ENCODE peak calls at places on chromosomes 13 and 19, in ten cellular contexts. K is A549, T is Peyer's patch, M is uterus, S is heart left ventricle, U is suprapubic skin, H is stomach, Y is lower leg skin, R is transverse colon, L is NB4. B is an unnamed sample.

GRCh38 chr19:52896431-52897148 is 845 bp downstream of the ZNF320 start:
- DNase-seq in K (no peak), T (no peak), M (peak), S (peak), U (no peak), H (peak), Y (peak), R (peak), L (no peak), B (no peak)

GRCh38 chr19:41367848-41368301 is 3.9 kb upstream of the B9D2 start:
- DNase-seq in K (peak), T (no peak), M (no peak), S (no peak), U (no peak), H (no peak), Y (no peak), R (no peak), L (peak), B (no peak)

GRCh38 chr13:98118865-98119264 is 24.0 kb upstream of the FARP1 start:
- DNase-seq in K (no peak), T (no peak), M (no peak), S (no peak), U (no peak), H (no peak), Y (no peak), R (no peak), L (no peak), B (no peak)

GRCh38 chr13:112756967-112757758 is 67.3 kb downstream of the ATP11A start:
- DNase-seq in K (no peak), T (no peak), M (no peak), S (no peak), U (no peak), H (no peak), Y (no peak), R (no peak), L (no peak), B (peak)

GRCh38 chr19:1259206-1259872 is 9.8 kb upstream of the CIRBP start:
- DNase-seq in K (peak), T (peak), M (peak), S (peak), U (no peak), H (peak), Y (no peak), R (peak), L (peak), B (peak)

GRCh38 chr13:30119476-30119875 is 187.9 kb downstream of the KATNAL1 start:
- DNase-seq in K (no peak), T (no peak), M (peak), S (no peak), U (no peak), H (no peak), Y (no peak), R (peak), L (peak), B (no peak)

GRCh38 chr19:21474671-21475181 is 30.7 kb upstream of the ZNF429 start:
- DNase-seq in K (no peak), T (peak), M (peak), S (peak), U (peak), H (peak), Y (no peak), R (peak), L (no peak), B (peak)

GRCh38 chr19:33580645-33581037 is 41.1 kb upstream of the CHST8 start:
- DNase-seq in K (no peak), T (no peak), M (no peak), S (no peak), U (no peak), H (no peak), Y (no peak), R (no peak), L (no peak), B (no peak)

GRCh38 chr19:10706990-10707389 is 5.8 kb downstream of the QTRT1 start:
- DNase-seq in K (no peak), T (no peak), M (no peak), S (no peak), U (no peak), H (no peak), Y (no peak), R (no peak), L (no peak), B (no peak)

GRCh38 chr13:27744861-27745260 is 47.4 kb upstream of the GSX1 start:
- DNase-seq in K (no peak), T (no peak), M (no peak), S (no peak), U (no peak), H (no peak), Y (no peak), R (no peak), L (no peak), B (no peak)

GRCh38 chr19:7850429-7850819 is 20.4 kb downstream of the EVI5L start:
- DNase-seq in K (no peak), T (no peak), M (no peak), S (peak), U (no peak), H (no peak), Y (no peak), R (no peak), L (no peak), B (no peak)

GRCh38 chr13:67084066-67084465 is 146.1 kb downstream of the PCDH9 start:
- DNase-seq in K (no peak), T (no peak), M (no peak), S (no peak), U (no peak), H (no peak), Y (no peak), R (no peak), L (no peak), B (no peak)

GRCh38 chr19:30328096-30328495 is 44.1 kb upstream of the ZNF536 start:
- DNase-seq in K (no peak), T (no peak), M (no peak), S (no peak), U (no peak), H (no peak), Y (no peak), R (no peak), L (no peak), B (peak)

GRCh38 chr19:46954502-46955004 is 65.1 kb upstream of the NPAS1 start:
- DNase-seq in K (no peak), T (no peak), M (no peak), S (no peak), U (no peak), H (no peak), Y (no peak), R (no peak), L (no peak), B (no peak)

GRCh38 chr19:19595171-19595701 is 23.3 kb downstream of the PBX4 start:
- DNase-seq in K (no peak), T (no peak), M (no peak), S (no peak), U (no peak), H (peak), Y (peak), R (no peak), L (peak), B (no peak)

GRCh38 chr19:55132453-55133129 is 15.2 kb upstream of the PPP1R12C start:
- DNase-seq in K (no peak), T (no peak), M (no peak), S (no peak), U (no peak), H (no peak), Y (no peak), R (no peak), L (peak), B (no peak)

GRCh38 chr13:51785592-51786424 is 18.2 kb downstream of the DHRS12 start:
- DNase-seq in K (no peak), T (no peak), M (peak), S (peak), U (no peak), H (peak), Y (no peak), R (no peak), L (peak), B (no peak)

GRCh38 chr19:10230155-10230903 is 802 bp downstream of the S1PR2 start:
- DNase-seq in K (no peak), T (peak), M (peak), S (peak), U (peak), H (peak), Y (peak), R (peak), L (peak), B (peak)

GRCh38 chr13:44617648-44618047 is 41.5 kb upstream of the TSC22D1 start:
- DNase-seq in K (no peak), T (no peak), M (no peak), S (no peak), U (no peak), H (no peak), Y (no peak), R (no peak), L (no peak), B (no peak)

GRCh38 chr19:55091955-55092354 is 16.3 kb downstream of the EPS8L1 start:
- DNase-seq in K (no peak), T (no peak), M (no peak), S (peak), U (no peak), H (no peak), Y (no peak), R (no peak), L (no peak), B (peak)

GRCh38 chr13:33761744-33762143 is 56.2 kb upstream of the RFC3 start:
- DNase-seq in K (peak), T (no peak), M (no peak), S (no peak), U (no peak), H (no peak), Y (no peak), R (no peak), L (no peak), B (no peak)

GRCh38 chr13:59425211-59425721 is 738.5 kb downstream of the DIAPH3 start:
- DNase-seq in K (no peak), T (no peak), M (no peak), S (no peak), U (no peak), H (no peak), Y (no peak), R (no peak), L (no peak), B (no peak)

GRCh38 chr13:44364019-44364418 is 9.6 kb upstream of the SERP2 start:
- DNase-seq in K (no peak), T (no peak), M (no peak), S (peak), U (no peak), H (no peak), Y (no peak), R (no peak), L (no peak), B (no peak)

GRCh38 chr13:106593131-106593530 is 25.2 kb upstream of the ARGLU1 start:
- DNase-seq in K (no peak), T (no peak), M (no peak), S (no peak), U (no peak), H (no peak), Y (no peak), R (no peak), L (peak), B (no peak)

GRCh38 chr13:38763446-38764381 is 76.8 kb downstream of the FREM2 start:
- DNase-seq in K (peak), T (no peak), M (no peak), S (no peak), U (no peak), H (no peak), Y (no peak), R (no peak), L (peak), B (peak)

GRCh38 chr19:5718032-5718578 is 1.8 kb downstream of the LONP1 start:
- DNase-seq in K (no peak), T (no peak), M (no peak), S (no peak), U (no peak), H (no peak), Y (no peak), R (no peak), L (peak), B (no peak)

GRCh38 chr13:37679043-37679442 is 80.5 kb upstream of the POSTN start:
- DNase-seq in K (no peak), T (no peak), M (no peak), S (no peak), U (no peak), H (no peak), Y (no peak), R (no peak), L (no peak), B (no peak)

GRCh38 chr19:1715540-1715939 is 37.8 kb upstream of the ONECUT3 start:
- DNase-seq in K (no peak), T (no peak), M (no peak), S (no peak), U (no peak), H (no peak), Y (no peak), R (no peak), L (no peak), B (no peak)

GRCh38 chr19:29831686-29832085 is 19.9 kb downstream of the CCNE1 start:
- DNase-seq in K (no peak), T (no peak), M (no peak), S (no peak), U (peak), H (no peak), Y (no peak), R (no peak), L (no peak), B (no peak)

GRCh38 chr13:99056381-99057014 is 78.6 kb upstream of the DOCK9 start:
- DNase-seq in K (peak), T (no peak), M (no peak), S (no peak), U (no peak), H (no peak), Y (no peak), R (no peak), L (no peak), B (no peak)

GRCh38 chr13:73421310-73421912 is 362.6 kb downstream of the KLF5 start:
- DNase-seq in K (no peak), T (no peak), M (no peak), S (no peak), U (no peak), H (peak), Y (no peak), R (peak), L (no peak), B (no peak)

GRCh38 chr13:74586839-74587238 is 452.6 kb upstream of the KLF12 start:
- DNase-seq in K (no peak), T (no peak), M (no peak), S (no peak), U (no peak), H (no peak), Y (no peak), R (no peak), L (no peak), B (no peak)

GRCh38 chr13:50459046-50459445 is 384.4 kb downstream of the DLEU7 start:
- DNase-seq in K (no peak), T (no peak), M (no peak), S (no peak), U (no peak), H (no peak), Y (no peak), R (no peak), L (no peak), B (no peak)
- TF ChIP-seq POLR2A in K (no peak), T (no peak), M (no peak), S (no peak), U (no peak), H (no peak), Y (no peak), R (no peak), L (no peak), B (no peak)

GRCh38 chr13:40082644-40083043 is 427.2 kb downstream of the COG6 start:
- DNase-seq in K (no peak), T (no peak), M (no peak), S (no peak), U (no peak), H (no peak), Y (no peak), R (no peak), L (no peak), B (no peak)
- TF ChIP-seq POLR2A in K (no peak), T (no peak), M (no peak), S (no peak), U (no peak), H (no peak), Y (no peak), R (no peak), L (no peak), B (no peak)

GRCh38 chr19:4059931-4060620 is 6.6 kb downstream of the ZBTB7A start:
- DNase-seq in K (no peak), T (peak), M (peak), S (peak), U (peak), H (peak), Y (peak), R (peak), L (peak), B (peak)

GRCh38 chr19:4057913-4058695 is 8.6 kb downstream of the ZBTB7A start:
- DNase-seq in K (peak), T (no peak), M (peak), S (peak), U (peak), H (peak), Y (peak), R (peak), L (peak), B (peak)

GRCh38 chr19:4060621-4061177 is 6.0 kb downstream of the ZBTB7A start:
- DNase-seq in K (no peak), T (no peak), M (no peak), S (peak), U (no peak), H (no peak), Y (no peak), R (peak), L (no peak), B (no peak)

GRCh38 chr19:4059493-4059880 is 7.2 kb downstream of the ZBTB7A start:
- DNase-seq in K (no peak), T (no peak), M (no peak), S (peak), U (no peak), H (peak), Y (no peak), R (peak), L (no peak), B (no peak)

GRCh38 chr19:4058696-4059492 is 7.8 kb downstream of the ZBTB7A start:
- DNase-seq in K (no peak), T (no peak), M (no peak), S (peak), U (no peak), H (no peak), Y (no peak), R (peak), L (no peak), B (no peak)
- TF ChIP-seq POLR2A in K (no peak), T (no peak), M (no peak), S (no peak), U (no peak), H (no peak), Y (no peak), R (no peak), L (no peak), B (peak)

GRCh38 chr19:50720921-50721291 is 1.3 kb upstream of the SHANK1 start:
- DNase-seq in K (no peak), T (no peak), M (no peak), S (no peak), U (no peak), H (no peak), Y (no peak), R (no peak), L (peak), B (no peak)
- TF ChIP-seq POLR2A in K (no peak), T (no peak), M (no peak), S (no peak), U (no peak), H (no peak), Y (no peak), R (no peak), L (no peak), B (no peak)

DNA sequence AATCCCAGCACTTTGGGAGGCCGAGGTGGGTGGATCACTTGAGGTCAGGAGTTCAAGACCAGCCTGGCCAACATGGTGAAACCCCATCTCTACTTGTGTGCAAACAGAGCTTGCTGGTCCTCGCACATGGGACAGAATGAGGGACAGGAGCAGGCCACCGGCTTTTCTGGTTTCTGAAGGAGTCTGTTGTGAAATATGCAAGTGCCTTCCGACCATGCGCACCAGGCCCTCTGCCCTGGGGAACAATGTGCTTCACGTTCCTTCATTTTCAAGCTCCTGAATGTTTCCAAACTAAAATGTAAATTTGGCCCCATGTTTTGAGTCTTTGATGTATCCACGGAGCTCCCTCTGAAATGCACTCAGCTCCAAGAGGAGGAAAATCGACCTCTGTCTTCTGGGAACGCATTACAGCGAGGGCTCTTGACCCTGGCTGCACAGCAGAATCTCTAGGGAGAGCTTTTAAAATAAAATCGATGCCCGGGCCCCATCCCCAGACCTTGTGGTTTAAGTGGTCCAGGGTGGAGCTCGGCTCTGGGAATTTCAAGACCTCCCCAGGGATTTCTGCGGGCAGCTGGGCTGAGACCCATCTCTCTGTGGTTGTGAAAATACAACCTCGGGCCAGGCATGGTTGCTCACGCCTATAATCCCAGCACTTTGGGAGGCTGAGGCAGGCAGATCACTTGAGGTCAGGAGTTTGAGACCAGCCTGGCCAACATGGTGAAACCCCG is 9.3 kb upstream of the ACP4 start:
- DNase-seq in K (no peak), T (no peak), M (no peak), S (no peak), U (no peak), H (no peak), Y (no peak), R (no peak), L (peak), B (no peak)
- TF ChIP-seq POLR2A in K (no peak), T (no peak), M (no peak), S (no peak), U (no peak), H (no peak), Y (no peak), R (no peak), L (no peak), B (no peak)